ENCODE peak calls at places on chromosome 5, in four cellular contexts. One of them, this sample, is unnamed.
A peak's percentile ranks its signal among the peaks of the same experiment; 100 is the strongest.

GRCh38 chr5:105506692-105507277 is 1944.2 kb upstream of the NUDT12 start:
- DNase-seq in sigmoid colon: no peak
- DNase-seq in K562: no peak
- DNase-seq in tibial nerve: no peak
- DNase-seq in this sample: no peak

GRCh38 chr5:77944757-77945340 is 168.7 kb upstream of the TBCA start:
- DNase-seq in sigmoid colon: no peak
- DNase-seq in tibial nerve: no peak
- DNase-seq in K562: no peak
- DNase-seq in this sample: no peak

GRCh38 chr5:105392710-105393149 is 1830.1 kb upstream of the NUDT12 start:
- DNase-seq in sigmoid colon: no peak
- DNase-seq in K562: peak; percentile 60
- DNase-seq in tibial nerve: no peak
- DNase-seq in this sample: no peak

GRCh38 chr5:117761190-117761589 is 1186.6 kb upstream of the SEMA6A start:
- DNase-seq in sigmoid colon: no peak
- DNase-seq in K562: no peak
- DNase-seq in tibial nerve: no peak
- DNase-seq in this sample: no peak

GRCh38 chr5:75545131-75545530 is 33.4 kb downstream of the POLK start:
- DNase-seq in tibial nerve: no peak
- DNase-seq in sigmoid colon: no peak
- DNase-seq in K562: no peak
- DNase-seq in this sample: no peak

GRCh38 chr5:32951003-32951402 is 239.9 kb downstream of the NPR3 start:
- DNase-seq in tibial nerve: no peak
- DNase-seq in K562: no peak
- DNase-seq in sigmoid colon: no peak
- DNase-seq in this sample: no peak

GRCh38 chr5:149301744-149302380 is 30.2 kb downstream of the AFAP1L1 start:
- DNase-seq in tibial nerve: no peak
- DNase-seq in sigmoid colon: no peak
- DNase-seq in K562: no peak
- DNase-seq in this sample: no peak

GRCh38 chr5:76715734-76716455 is at the start of gene F2R:
- DNase-seq in K562: peak; percentile 80
- DNase-seq in sigmoid colon: no peak
- DNase-seq in tibial nerve: no peak
- DNase-seq in this sample: peak; percentile 13

GRCh38 chr5:133123297-133123696 is 71.5 kb downstream of the HSPA4 start:
- DNase-seq in sigmoid colon: no peak
- DNase-seq in tibial nerve: no peak
- DNase-seq in K562: no peak
- DNase-seq in this sample: no peak

GRCh38 chr5:101517795-101518194 is 614.7 kb upstream of the ST8SIA4 start:
- DNase-seq in sigmoid colon: no peak
- DNase-seq in K562: no peak
- DNase-seq in tibial nerve: no peak
- DNase-seq in this sample: no peak

DNA sequence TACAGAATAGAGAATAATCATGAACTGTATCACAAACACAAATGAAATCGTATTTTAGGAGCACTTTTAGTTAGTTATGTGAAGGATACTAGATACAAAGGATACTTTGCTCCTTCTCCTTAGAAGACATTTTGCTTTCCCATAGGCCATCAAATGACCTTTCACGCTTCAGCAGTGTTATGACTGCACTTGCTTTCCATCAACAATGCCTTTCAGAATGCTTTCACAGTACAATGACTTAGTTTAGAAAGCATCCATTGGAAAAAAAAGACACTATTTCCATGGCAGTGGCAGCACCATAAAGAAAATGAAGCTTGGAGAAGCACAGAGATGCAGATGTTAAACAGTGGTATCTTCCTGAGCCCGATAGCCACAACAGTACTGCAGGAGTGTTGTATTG is 203.9 kb downstream of the PCSK1 start:
- DNase-seq in tibial nerve: no peak
- DNase-seq in K562: no peak
- DNase-seq in sigmoid colon: no peak
- DNase-seq in this sample: no peak
- TF ChIP-seq EP300 in tibial nerve: no peak
- TF ChIP-seq EP300 in K562: no peak
- TF ChIP-seq EP300 in sigmoid colon: no peak
- TF ChIP-seq EP300 in this sample: no peak

GRCh38 chr5:41754857-41755256 is 115.4 kb downstream of the OXCT1 start:
- DNase-seq in sigmoid colon: no peak
- DNase-seq in K562: no peak
- DNase-seq in tibial nerve: no peak
- DNase-seq in this sample: no peak
- H3K27ac ChIP-seq in sigmoid colon: no peak overlapping the region
- H3K27ac ChIP-seq in K562: no peak overlapping the region
- H3K27ac ChIP-seq in tibial nerve: no peak overlapping the region
- H3K27ac ChIP-seq in this sample: no peak overlapping the region

GRCh38 chr5:98769006-98769255 is 4.5 kb upstream of the RGMB start:
- DNase-seq in sigmoid colon: no peak
- DNase-seq in tibial nerve: peak; percentile 30
- DNase-seq in K562: no peak
- DNase-seq in this sample: peak; percentile 64

GRCh38 chr5:98768160-98769005 is 5.1 kb upstream of the RGMB start:
- DNase-seq in K562: peak; percentile 47
- DNase-seq in tibial nerve: no peak
- DNase-seq in sigmoid colon: no peak
- DNase-seq in this sample: peak; percentile 47

GRCh38 chr5:98770158-98770910 is 3.1 kb upstream of the RGMB start:
- DNase-seq in K562: no peak
- DNase-seq in sigmoid colon: peak; percentile 87
- DNase-seq in tibial nerve: peak; percentile 31
- DNase-seq in this sample: peak; percentile 79

GRCh38 chr5:98770911-98771322 is 2.5 kb upstream of the RGMB start:
- DNase-seq in sigmoid colon: no peak
- DNase-seq in tibial nerve: no peak
- DNase-seq in K562: no peak
- DNase-seq in this sample: no peak

GRCh38 chr5:98769256-98770157 is 4.0 kb upstream of the RGMB start:
- DNase-seq in tibial nerve: no peak
- DNase-seq in sigmoid colon: peak; percentile 76
- DNase-seq in K562: no peak
- DNase-seq in this sample: peak; percentile 68
- TF ChIP-seq CTCF in tibial nerve: peak; percentile 33
- TF ChIP-seq CTCF in sigmoid colon: no peak
- TF ChIP-seq CTCF in K562: no peak
- TF ChIP-seq CTCF in this sample: no peak

GRCh38 chr5:134240421-134240962 is 14.6 kb upstream of the PPP2CA start:
- DNase-seq in K562: no peak
- DNase-seq in sigmoid colon: no peak
- DNase-seq in tibial nerve: no peak
- DNase-seq in this sample: no peak
- TF ChIP-seq EP300 in K562: no peak
- TF ChIP-seq EP300 in sigmoid colon: no peak
- TF ChIP-seq EP300 in tibial nerve: no peak
- TF ChIP-seq EP300 in this sample: no peak

GRCh38 chr5:57202811-57203210 is 29.0 kb downstream of the GPBP1 start:
- DNase-seq in sigmoid colon: no peak
- DNase-seq in tibial nerve: no peak
- DNase-seq in K562: no peak
- DNase-seq in this sample: no peak
- H3K27ac ChIP-seq in sigmoid colon: no peak overlapping the region
- H3K27ac ChIP-seq in tibial nerve: no peak overlapping the region
- H3K27ac ChIP-seq in K562: no peak overlapping the region
- H3K27ac ChIP-seq in this sample: no peak overlapping the region